ENCODE peak calls at places on chromosomes 11 and 22, in eight cellular contexts. I is activated CD4-positive, alpha-beta T cell treated with anti-CD3 and anti-CD28 coated beads for 24 hours; Z is stimulated activated CD4-positive, alpha-beta T cell treated with anti-CD3 and anti-CD28 coated beads, Interleukin-2, amount 100 ng/mL, for 4 hours; R is endodermal cell; D is NCI-H1436; B is osteocyte; N is endothelial cell; V is cardiac fibroblast. X is an unnamed sample.

GRCh38 chr11:72760543-72761400 is 8.6 kb upstream of the ARAP1 start:
- DNase-seq in I (no peak), Z (no peak), R (no peak), D (no peak), B (no peak), N (no peak), V (peak; percentile 85), X (no peak)

GRCh38 chr11:125069008-125069407 is 5.9 kb downstream of the SLC37A2 start:
- DNase-seq in I (no peak), Z (no peak), R (no peak), D (no peak), B (no peak), N (no peak), V (no peak), X (no peak)

GRCh38 chr22:36405671-36406070 is 17.9 kb upstream of the MYH9 start:
- DNase-seq in I (no peak), Z (no peak), R (no peak), D (no peak), B (no peak), N (no peak), V (peak; percentile 44), X (no peak)

GRCh38 chr22:32080904-32081303 is 37.8 kb downstream of the SLC5A1 start:
- DNase-seq in I (no peak), Z (no peak), R (peak; percentile 77), D (peak; percentile 38), B (no peak), N (peak; percentile 12), V (peak; percentile 76), X (no peak)

GRCh38 chr11:11155962-11156815 is 196.9 kb downstream of the CSNK2A3 start:
- DNase-seq in I (no peak), Z (peak; percentile 34), R (peak; percentile 96), D (peak; percentile 25), B (no peak), N (peak; percentile 69), V (no peak), X (no peak)

GRCh38 chr11:124896821-124897391 is 759 bp downstream of the ROBO4 start:
- DNase-seq in I (no peak), Z (no peak), R (no peak), D (no peak), B (peak; percentile 81), N (no peak), V (no peak), X (no peak)

GRCh38 chr11:68839953-68840641 is 1.6 kb downstream of the CPT1A start:
- DNase-seq in I (no peak), Z (no peak), R (peak; percentile 69), D (no peak), B (no peak), N (no peak), V (peak; percentile 44), X (peak; percentile 38)

GRCh38 chr11:27909386-27909785 is 198.6 kb downstream of the KIF18A start:
- DNase-seq in I (no peak), Z (no peak), R (no peak), D (no peak), B (no peak), N (no peak), V (no peak), X (no peak)

GRCh38 chr11:45031912-45032519 is 81.3 kb upstream of the TP53I11 start:
- DNase-seq in I (no peak), Z (no peak), R (no peak), D (no peak), B (no peak), N (no peak), V (no peak), X (no peak)